ENCODE peak calls at places on chromosomes 6 and 20, in four cellular contexts. One of them, this sample, is unnamed.

GRCh38 chr6:4253604-4254211 is 118.3 kb upstream of the ECI2 start:
- DNase-seq in prostate gland: peak; percentile 28
- DNase-seq in lower leg skin: no peak
- DNase-seq in adrenal gland: peak; percentile 65
- DNase-seq in this sample: no peak

GRCh38 chr20:3539708-3540107 is 68.9 kb downstream of the ATRN start:
- DNase-seq in prostate gland: no peak
- DNase-seq in lower leg skin: no peak
- DNase-seq in adrenal gland: no peak
- DNase-seq in this sample: no peak

GRCh38 chr6:160431231-160431630 is 83.1 kb downstream of the SLC22A3 start:
- DNase-seq in prostate gland: no peak
- DNase-seq in lower leg skin: peak; percentile 58
- DNase-seq in adrenal gland: peak; percentile 83
- DNase-seq in this sample: no peak

GRCh38 chr6:157261606-157262005 is 61.7 kb downstream of the TMEM242 start:
- DNase-seq in prostate gland: no peak
- DNase-seq in lower leg skin: no peak
- DNase-seq in adrenal gland: no peak
- DNase-seq in this sample: no peak

GRCh38 chr6:30882764-30883475 is 1.4 kb upstream of the DDR1 start:
- DNase-seq in prostate gland: peak; percentile 93
- DNase-seq in lower leg skin: peak; percentile 67
- DNase-seq in adrenal gland: peak; percentile 57
- DNase-seq in this sample: peak; percentile 62

GRCh38 chr6:36252005-36252404 is 17.9 kb upstream of the PNPLA1 start:
- DNase-seq in prostate gland: no peak
- DNase-seq in lower leg skin: no peak
- DNase-seq in adrenal gland: no peak
- DNase-seq in this sample: no peak

GRCh38 chr6:10404107-10404798 is 10.6 kb downstream of the TFAP2A start:
- DNase-seq in prostate gland: peak; percentile 91
- DNase-seq in lower leg skin: peak; percentile 90
- DNase-seq in adrenal gland: peak; percentile 91
- DNase-seq in this sample: peak; percentile 93

GRCh38 chr6:107228754-107229153 is 113.4 kb upstream of the BEND3 start:
- DNase-seq in prostate gland: peak; percentile 66
- DNase-seq in lower leg skin: no peak
- DNase-seq in adrenal gland: no peak
- DNase-seq in this sample: no peak

GRCh38 chr20:22984008-22984407 is 51.1 kb upstream of the SSTR4 start:
- DNase-seq in prostate gland: no peak
- DNase-seq in lower leg skin: no peak
- DNase-seq in adrenal gland: no peak
- DNase-seq in this sample: no peak

GRCh38 chr20:50110141-50111047 is 2.6 kb downstream of the UBE2V1 start:
- DNase-seq in prostate gland: no peak
- DNase-seq in lower leg skin: no peak
- DNase-seq in adrenal gland: no peak
- DNase-seq in this sample: no peak

GRCh38 chr6:125549202-125549884 is 200.1 kb upstream of the HEY2 start:
- DNase-seq in prostate gland: no peak
- DNase-seq in lower leg skin: no peak
- DNase-seq in adrenal gland: no peak
- DNase-seq in this sample: no peak

DNA sequence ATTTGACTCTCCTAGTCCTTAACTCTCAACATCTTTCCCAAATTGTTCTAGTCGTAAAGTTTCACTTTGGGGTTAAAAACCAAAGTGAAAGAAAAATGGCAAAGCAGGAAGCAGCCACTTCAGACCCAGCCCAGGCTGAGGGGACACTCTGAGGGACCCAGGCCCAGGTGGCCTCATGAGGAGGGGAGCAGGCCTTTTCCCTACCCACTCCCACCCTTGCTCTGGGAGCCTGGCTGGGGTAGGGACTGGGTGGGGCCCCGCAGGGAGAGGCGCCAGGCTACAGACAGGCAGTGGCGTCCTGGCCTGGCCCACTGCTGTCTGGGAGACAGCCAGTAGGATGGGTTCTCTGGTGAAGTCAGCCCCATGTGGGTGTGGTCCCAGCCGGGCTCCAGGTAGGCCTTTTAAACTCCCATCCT is 68.7 kb upstream of the MYL9 start:
- DNase-seq in prostate gland: peak; percentile 69
- DNase-seq in lower leg skin: peak; percentile 68
- DNase-seq in adrenal gland: peak; percentile 58
- DNase-seq in this sample: no peak
- TF ChIP-seq POLR2A in prostate gland: no peak
- TF ChIP-seq POLR2A in lower leg skin: no peak
- TF ChIP-seq POLR2A in adrenal gland: no peak
- TF ChIP-seq POLR2A in this sample: no peak

DNA sequence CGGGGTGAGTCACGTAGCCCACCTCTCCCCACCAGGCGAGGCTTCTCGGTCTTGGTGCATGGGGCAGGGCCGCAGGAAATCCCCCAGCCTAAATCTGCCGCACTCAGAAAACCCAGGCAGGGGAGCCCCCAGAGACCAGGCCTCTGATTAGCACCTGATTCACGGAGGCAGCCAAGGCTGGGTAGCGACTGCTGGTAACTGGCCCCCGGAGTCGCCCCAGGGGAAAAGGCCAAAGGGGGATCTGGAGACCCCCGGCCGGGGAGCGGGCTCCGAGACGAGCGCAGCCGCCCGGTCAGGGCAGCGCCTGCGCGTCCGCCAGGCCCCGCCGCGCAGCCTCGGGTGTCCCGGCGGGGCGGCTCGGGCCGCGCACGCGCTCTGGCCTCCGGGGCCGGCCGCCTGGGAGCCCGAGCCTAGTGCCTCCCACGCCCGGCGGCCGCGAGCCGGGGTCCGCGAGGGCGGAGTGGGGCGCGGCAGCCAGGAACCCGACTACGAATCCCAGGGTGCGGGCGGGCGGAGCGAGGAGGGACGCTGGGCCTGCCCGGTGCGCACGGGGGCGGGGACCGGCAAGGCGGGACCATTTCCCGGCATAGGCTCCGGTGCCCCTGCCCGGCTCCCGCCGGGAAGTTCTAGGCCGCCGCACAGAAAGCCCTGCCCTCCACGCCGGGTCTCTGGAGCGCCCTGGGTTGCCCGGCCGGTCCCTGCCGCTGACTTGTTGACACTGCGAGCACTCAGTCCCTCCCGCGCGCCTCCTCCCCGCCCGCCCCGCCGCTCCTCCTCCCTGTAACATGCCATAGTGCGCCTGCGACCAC is at the start of gene DUSP22:
- DNase-seq in prostate gland: peak; percentile 90
- DNase-seq in lower leg skin: peak; percentile 84
- DNase-seq in adrenal gland: peak; percentile 83
- DNase-seq in this sample: peak; percentile 88
- TF ChIP-seq POLR2A in prostate gland: peak; percentile 77
- TF ChIP-seq POLR2A in lower leg skin: no peak
- TF ChIP-seq POLR2A in adrenal gland: peak; percentile 79
- TF ChIP-seq POLR2A in this sample: peak; percentile 76

GRCh38 chr20:17941087-17941825 is 27.3 kb downstream of the SNX5 start:
- DNase-seq in prostate gland: no peak
- DNase-seq in lower leg skin: no peak
- DNase-seq in adrenal gland: no peak
- DNase-seq in this sample: no peak
- TF ChIP-seq POLR2A in prostate gland: no peak
- TF ChIP-seq POLR2A in lower leg skin: no peak
- TF ChIP-seq POLR2A in adrenal gland: no peak
- TF ChIP-seq POLR2A in this sample: peak; percentile 79

GRCh38 chr20:38065764-38066375 is 32.3 kb downstream of the RPRD1B start:
- DNase-seq in prostate gland: peak; percentile 28
- DNase-seq in lower leg skin: no peak
- DNase-seq in adrenal gland: no peak
- DNase-seq in this sample: no peak
- TF ChIP-seq POLR2A in prostate gland: no peak
- TF ChIP-seq POLR2A in lower leg skin: no peak
- TF ChIP-seq POLR2A in adrenal gland: no peak
- TF ChIP-seq POLR2A in this sample: no peak

DNA sequence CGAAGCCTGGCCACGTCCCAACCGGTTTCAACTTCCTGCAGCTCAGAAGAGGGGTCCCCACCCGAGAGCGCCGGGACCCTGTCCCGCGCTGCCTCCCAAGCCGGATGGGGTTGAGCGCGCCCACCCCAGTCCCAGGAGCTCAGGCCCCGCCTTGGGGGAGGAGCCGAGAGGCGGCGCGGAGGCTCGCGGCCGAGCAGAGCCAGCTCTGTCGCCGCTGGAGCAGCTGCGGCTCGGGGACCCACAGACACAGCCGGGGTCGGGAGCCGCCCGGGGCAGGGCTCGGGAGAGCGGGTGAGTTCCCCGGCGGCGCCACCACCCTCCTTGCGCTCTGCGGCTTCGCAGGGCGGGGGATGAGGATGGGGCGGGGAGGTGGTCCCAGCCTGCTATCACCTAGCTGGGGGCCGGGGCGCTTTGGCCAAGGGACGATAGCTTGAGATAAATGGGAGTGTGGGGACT is at the start of gene PPP1R16B:
- DNase-seq in prostate gland: no peak
- DNase-seq in lower leg skin: no peak
- DNase-seq in adrenal gland: peak; percentile 36
- DNase-seq in this sample: peak; percentile 73
- TF ChIP-seq POLR2A in prostate gland: no peak
- TF ChIP-seq POLR2A in lower leg skin: no peak
- TF ChIP-seq POLR2A in adrenal gland: peak; percentile 28
- TF ChIP-seq POLR2A in this sample: peak; percentile 68

GRCh38 chr6:169986848-169987498 is 235.6 kb downstream of the ERMARD start:
- DNase-seq in prostate gland: no peak
- DNase-seq in lower leg skin: no peak
- DNase-seq in adrenal gland: no peak
- DNase-seq in this sample: no peak

GRCh38 chr6:169984181-169985120 is 233.0 kb downstream of the ERMARD start:
- DNase-seq in prostate gland: no peak
- DNase-seq in lower leg skin: no peak
- DNase-seq in adrenal gland: no peak
- DNase-seq in this sample: no peak

GRCh38 chr6:169988769-169989550 is 237.5 kb downstream of the ERMARD start:
- DNase-seq in prostate gland: no peak
- DNase-seq in lower leg skin: no peak
- DNase-seq in adrenal gland: no peak
- DNase-seq in this sample: no peak

GRCh38 chr6:169985121-169986015 is 233.9 kb downstream of the ERMARD start:
- DNase-seq in prostate gland: no peak
- DNase-seq in lower leg skin: no peak
- DNase-seq in adrenal gland: no peak
- DNase-seq in this sample: no peak

GRCh38 chr6:169986171-169986847 is 234.9 kb downstream of the ERMARD start:
- DNase-seq in prostate gland: no peak
- DNase-seq in lower leg skin: no peak
- DNase-seq in adrenal gland: no peak
- DNase-seq in this sample: no peak
- TF ChIP-seq POLR2A in prostate gland: no peak
- TF ChIP-seq POLR2A in lower leg skin: no peak
- TF ChIP-seq POLR2A in adrenal gland: no peak
- TF ChIP-seq POLR2A in this sample: no peak

DNA sequence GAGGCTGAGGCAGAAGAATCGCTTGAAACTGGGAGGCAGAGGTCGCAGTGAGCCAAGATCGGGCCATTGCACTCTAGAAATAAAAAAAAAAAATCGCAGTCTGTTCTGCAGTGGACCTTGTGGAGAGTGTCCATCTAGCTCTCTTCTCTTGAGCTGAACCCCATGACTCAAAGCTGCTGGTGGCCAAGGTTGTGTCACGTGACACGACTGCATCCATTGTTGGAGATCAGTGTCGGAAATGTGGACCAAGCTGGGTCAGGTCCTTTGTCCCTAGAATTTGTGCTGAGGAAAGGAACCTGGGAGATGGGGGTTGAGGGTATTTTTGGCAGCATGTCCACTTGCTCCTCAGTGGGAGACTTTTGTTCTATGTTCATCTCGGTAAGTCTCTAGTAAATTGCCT is 564.8 kb upstream of the CDH4 start:
- DNase-seq in prostate gland: no peak
- DNase-seq in lower leg skin: no peak
- DNase-seq in adrenal gland: no peak
- DNase-seq in this sample: no peak
- TF ChIP-seq POLR2A in prostate gland: no peak
- TF ChIP-seq POLR2A in lower leg skin: no peak
- TF ChIP-seq POLR2A in adrenal gland: no peak
- TF ChIP-seq POLR2A in this sample: no peak

GRCh38 chr6:85826997-85827396 is 184.3 kb upstream of the SYNCRIP start:
- DNase-seq in prostate gland: no peak
- DNase-seq in lower leg skin: no peak
- DNase-seq in adrenal gland: no peak
- DNase-seq in this sample: no peak
- TF ChIP-seq POLR2A in prostate gland: no peak
- TF ChIP-seq POLR2A in lower leg skin: no peak
- TF ChIP-seq POLR2A in adrenal gland: no peak
- TF ChIP-seq POLR2A in this sample: no peak

This sample was measured in GM12891.